ENCODE peak calls at places on chromosomes 4 and X, in four cellular contexts. J is astrocyte of the spinal cord, W is Calu3, T is AG09319. E is an unnamed sample.

GRCh38 chr4:143287571-143287923 is 49.1 kb upstream of the GAB1 start:
- DNase-seq in J (no peak), W (no peak), T (no peak), E (no peak)

GRCh38 chr4:153676984-153677383 is 7.1 kb upstream of the TLR2 start:
- DNase-seq in J (peak), W (no peak), T (peak), E (no peak)

GRCh38 chr4:1928356-1929235 is 57.4 kb downstream of the NSD2 start:
- DNase-seq in J (no peak), W (no peak), T (no peak), E (no peak)

GRCh38 chr4:56424697-56425514 is 10.5 kb downstream of the PPAT start:
- DNase-seq in J (peak), W (peak), T (no peak), E (no peak)

GRCh38 chr4:153483432-153484418 is 17.6 kb downstream of the TMEM131L start:
- DNase-seq in J (no peak), W (no peak), T (no peak), E (no peak)

GRCh38 chr4:173699841-173700475 is 169.9 kb upstream of the HAND2 start:
- DNase-seq in J (no peak), W (no peak), T (no peak), E (no peak)

GRCh38 chr4:140637836-140638235 is 69.1 kb upstream of the UCP1 start:
- DNase-seq in J (no peak), W (peak), T (no peak), E (peak)

GRCh38 chr4:185204238-185204910 is 574 bp upstream of the CFAP97 start:
- DNase-seq in J (no peak), W (no peak), T (no peak), E (no peak)

GRCh38 chrX:45771560-45772340 is 571.1 kb upstream of the DIPK2B start:
- DNase-seq in J (peak), W (peak), T (no peak), E (peak)

GRCh38 chr4:166174717-166175510 is 301.9 kb downstream of the TLL1 start:
- DNase-seq in J (peak), W (no peak), T (no peak), E (no peak)

GRCh38 chrX:45824471-45824870 is 623.8 kb upstream of the DIPK2B start:
- DNase-seq in J (peak), W (peak), T (peak), E (no peak)

GRCh38 chr4:12562016-12562415 is 922.1 kb downstream of the RAB28 start:
- DNase-seq in J (no peak), W (no peak), T (no peak), E (no peak)

GRCh38 chr4:34732170-34732569 is 1512.1 kb downstream of the ARAP2 start:
- DNase-seq in J (no peak), W (no peak), T (no peak), E (no peak)

GRCh38 chr4:163048447-163048846 is 118.2 kb downstream of the NAF1 start:
- DNase-seq in J (peak), W (peak), T (no peak), E (no peak)

GRCh38 chr4:4443821-4444220 is 56.9 kb downstream of the NSG1 start:
- DNase-seq in J (peak), W (no peak), T (no peak), E (peak)

GRCh38 chrX:3136161-3136961 is 95.1 kb downstream of the ARSF start:
- DNase-seq in J (no peak), W (peak), T (no peak), E (no peak)

GRCh38 chrX:153554519-153555167 is 37.2 kb downstream of the ATP2B3 start:
- DNase-seq in J (peak), W (peak), T (peak), E (peak)

GRCh38 chr4:120555058-120555457 is 367.5 kb downstream of the PRDM5 start:
- DNase-seq in J (no peak), W (no peak), T (no peak), E (no peak)

GRCh38 chr4:24924309-24924781 is 11.5 kb upstream of the CCDC149 start:
- DNase-seq in J (peak), W (no peak), T (peak), E (no peak)

GRCh38 chr4:12712648-12713339 is 771.3 kb downstream of the RAB28 start:
- DNase-seq in J (no peak), W (no peak), T (no peak), E (no peak)

GRCh38 chr4:3412257-3413020 is 29.3 kb upstream of the HGFAC start:
- DNase-seq in J (no peak), W (no peak), T (no peak), E (peak)

GRCh38 chrX:153879741-153880439 is 6.1 kb downstream of the L1CAM start:
- DNase-seq in J (no peak), W (no peak), T (no peak), E (no peak)

GRCh38 chr4:148056879-148057278 is 325.0 kb downstream of the ARHGAP10 start:
- DNase-seq in J (peak), W (peak), T (no peak), E (no peak)

GRCh38 chrX:49202022-49202421 is 2.0 kb upstream of the SYP start:
- DNase-seq in J (no peak), W (no peak), T (no peak), E (peak)

GRCh38 chr4:63458010-63458409 is 951.2 kb downstream of the TECRL start:
- DNase-seq in J (no peak), W (no peak), T (no peak), E (no peak)

GRCh38 chr4:5979981-5980380 is 38.2 kb downstream of the C4orf50 start:
- DNase-seq in J (no peak), W (peak), T (no peak), E (no peak)

GRCh38 chr4:65737672-65738071 is 67.4 kb upstream of the EPHA5 start:
- DNase-seq in J (no peak), W (no peak), T (no peak), E (no peak)

GRCh38 chrX:29318051-29318450 is 730.8 kb downstream of the IL1RAPL1 start:
- DNase-seq in J (peak), W (no peak), T (no peak), E (no peak)

GRCh38 chr4:1980561-1981041 is 28.2 kb downstream of the NELFA start:
- DNase-seq in J (no peak), W (no peak), T (no peak), E (no peak)

GRCh38 chrX:134548257-134548732 is 88.3 kb downstream of the HPRT1 start:
- DNase-seq in J (no peak), W (no peak), T (no peak), E (no peak)

GRCh38 chrX:17375631-17376380 is 806 bp downstream of the NHS start:
- DNase-seq in J (peak), W (peak), T (no peak), E (peak)

GRCh38 chr4:151169223-151169622 is 69.8 kb downstream of the RPS3A start:
- DNase-seq in J (peak), W (no peak), T (peak), E (no peak)

GRCh38 chr4:101941816-101942358 is 151.4 kb downstream of the BANK1 start:
- DNase-seq in J (no peak), W (no peak), T (no peak), E (no peak)

GRCh38 chrX:29397506-29397905 is 810.3 kb downstream of the IL1RAPL1 start:
- DNase-seq in J (peak), W (no peak), T (no peak), E (no peak)

GRCh38 chrX:69508610-69509009 is 4.5 kb downstream of the NALF2 start:
- DNase-seq in J (no peak), W (no peak), T (no peak), E (no peak)

GRCh38 chr4:100086766-100087431 is 103.4 kb downstream of the DDIT4L start:
- DNase-seq in J (no peak), W (peak), T (peak), E (no peak)

GRCh38 chr4:1371831-1372165 is 24.8 kb downstream of the UVSSA start:
- DNase-seq in J (no peak), W (no peak), T (no peak), E (no peak)

GRCh38 chrX:44828008-44828605 is 15.7 kb upstream of the DUSP21 start:
- DNase-seq in J (peak), W (no peak), T (peak), E (no peak)

DNA sequence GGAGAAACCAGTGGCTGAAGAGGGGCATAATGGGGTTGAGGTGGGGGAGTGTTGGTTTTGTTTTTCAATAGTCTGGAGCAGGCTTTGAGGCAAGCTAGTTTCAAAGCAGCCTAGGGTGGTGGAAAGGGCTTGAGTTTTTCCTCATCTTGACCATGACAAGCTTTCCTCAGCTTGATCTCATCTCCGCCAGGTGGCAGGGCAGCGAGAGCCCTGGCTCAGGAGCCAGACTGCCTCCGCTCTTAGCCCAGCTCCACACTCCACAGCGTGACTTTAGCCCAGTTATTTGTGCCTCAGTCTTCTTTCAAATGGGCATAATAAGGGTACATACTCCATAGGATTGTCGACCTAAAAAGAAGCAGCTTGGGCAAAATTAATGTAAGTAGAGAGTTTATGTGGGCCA is 29.9 kb upstream of the SOWAHD start:
- DNase-seq in J (no peak), W (peak), T (no peak), E (peak)
- TF ChIP-seq CTCF in J (no peak), W (no peak), T (no peak), E (peak)

GRCh38 chr4:22048326-22048725 is 99.8 kb upstream of the KCNIP4 start:
- DNase-seq in J (no peak), W (no peak), T (no peak), E (no peak)

GRCh38 chr4:22045051-22045450 is 96.5 kb upstream of the KCNIP4 start:
- DNase-seq in J (no peak), W (no peak), T (no peak), E (no peak)

GRCh38 chr4:22052076-22052475 is 103.5 kb upstream of the KCNIP4 start:
- DNase-seq in J (no peak), W (no peak), T (no peak), E (no peak)

DNA sequence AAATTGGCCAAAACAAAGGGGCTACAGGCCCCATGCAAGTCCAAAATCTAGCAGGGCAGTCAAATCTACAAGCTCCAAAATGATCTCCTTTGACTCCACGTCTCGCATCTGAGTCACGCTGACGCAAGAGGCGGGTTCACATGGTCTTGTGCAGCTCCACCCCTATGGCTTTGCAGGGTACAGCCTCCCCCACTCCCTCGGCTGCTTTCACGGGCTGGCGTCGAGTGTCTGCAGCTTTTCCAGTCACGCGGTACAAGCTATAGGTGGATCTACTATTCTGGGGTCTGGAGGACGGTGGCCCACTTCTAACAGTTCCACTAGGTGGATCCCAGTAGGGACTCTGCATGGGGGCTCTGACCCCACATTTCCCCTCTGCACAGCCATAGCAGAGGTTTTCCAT is 99.2 kb upstream of the KCNIP4 start:
- DNase-seq in J (no peak), W (no peak), T (no peak), E (no peak)
- TF ChIP-seq CTCF in J (no peak), W (no peak), T (no peak), E (no peak)

GRCh38 chrX:11040976-11041375 is 70.2 kb upstream of the HCCS start:
- DNase-seq in J (no peak), W (no peak), T (no peak), E (no peak)

DNA sequence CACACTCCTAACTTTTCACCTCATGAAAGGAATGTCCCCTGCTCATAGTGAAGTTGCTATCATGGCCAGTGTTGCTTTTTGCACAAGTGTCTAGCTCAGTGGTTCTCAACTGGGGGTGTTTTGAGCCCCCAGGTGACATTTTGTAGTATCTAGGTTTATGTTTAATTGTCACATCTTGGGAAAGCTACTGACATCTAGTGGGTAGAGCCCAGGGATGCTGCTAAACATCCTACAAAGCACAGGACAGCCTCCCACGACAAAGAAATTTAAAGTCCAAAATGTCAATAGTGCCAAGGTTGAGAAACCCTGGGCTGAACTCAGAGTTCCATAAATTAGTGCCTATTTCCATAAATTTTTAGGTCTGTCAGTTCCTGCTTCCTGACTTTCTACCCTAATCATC is 70.7 kb upstream of the HCCS start:
- DNase-seq in J (no peak), W (no peak), T (no peak), E (no peak)
- TF ChIP-seq CTCF in J (no peak), W (no peak), T (peak), E (no peak)

GRCh38 chr4:39053983-39054382 is 8.0 kb upstream of the KLHL5 start:
- DNase-seq in J (no peak), W (no peak), T (no peak), E (no peak)

GRCh38 chr4:39048291-39048690 is 13.7 kb upstream of the KLHL5 start:
- DNase-seq in J (no peak), W (no peak), T (no peak), E (no peak)

GRCh38 chr4:39047691-39048090 is 14.3 kb upstream of the KLHL5 start:
- DNase-seq in J (no peak), W (no peak), T (no peak), E (no peak)

GRCh38 chr4:39051454-39051853 is 10.6 kb upstream of the KLHL5 start:
- DNase-seq in J (no peak), W (no peak), T (no peak), E (no peak)

GRCh38 chr4:39050590-39050989 is 11.4 kb upstream of the KLHL5 start:
- DNase-seq in J (no peak), W (no peak), T (no peak), E (no peak)
- TF ChIP-seq CTCF in J (no peak), W (no peak), T (no peak), E (no peak)

GRCh38 chr4:117770269-117771087 is 263.8 kb upstream of the NDST3 start:
- DNase-seq in J (no peak), W (no peak), T (no peak), E (no peak)

GRCh38 chr4:117768610-117769009 is 265.7 kb upstream of the NDST3 start:
- DNase-seq in J (no peak), W (no peak), T (no peak), E (no peak)

GRCh38 chr4:117773067-117773946 is 261.0 kb upstream of the NDST3 start:
- DNase-seq in J (no peak), W (no peak), T (no peak), E (no peak)

GRCh38 chr4:117777721-117778120 is 256.6 kb upstream of the NDST3 start:
- DNase-seq in J (peak), W (no peak), T (no peak), E (no peak)

GRCh38 chr4:117771647-117772337 is 262.5 kb upstream of the NDST3 start:
- DNase-seq in J (no peak), W (peak), T (no peak), E (peak)
- TF ChIP-seq CTCF in J (no peak), W (no peak), T (no peak), E (no peak)

GRCh38 chr4:144572660-144573059 is 73.3 kb upstream of the HHIP start:
- DNase-seq in J (no peak), W (no peak), T (no peak), E (peak)
- TF ChIP-seq CTCF in J (no peak), W (no peak), T (no peak), E (no peak)

GRCh38 chr4:7963691-7964090 is 24.0 kb upstream of the AFAP1 start:
- DNase-seq in J (no peak), W (no peak), T (no peak), E (no peak)

GRCh38 chr4:7964459-7964858 is 24.8 kb upstream of the AFAP1 start:
- DNase-seq in J (no peak), W (no peak), T (no peak), E (no peak)

GRCh38 chr4:7960790-7961655 is 21.4 kb upstream of the AFAP1 start:
- DNase-seq in J (peak), W (peak), T (no peak), E (no peak)

GRCh38 chr4:7964890-7965662 is 25.4 kb upstream of the AFAP1 start:
- DNase-seq in J (no peak), W (peak), T (no peak), E (no peak)

GRCh38 chr4:7962609-7963508 is 23.2 kb upstream of the AFAP1 start:
- DNase-seq in J (no peak), W (no peak), T (no peak), E (no peak)
- TF ChIP-seq CTCF in J (no peak), W (no peak), T (no peak), E (no peak)

GRCh38 chr4:95156452-95156765 is 392.4 kb downstream of the UNC5C start:
- DNase-seq in J (no peak), W (no peak), T (no peak), E (no peak)
- TF ChIP-seq CTCF in J (no peak), W (no peak), T (no peak), E (no peak)

GRCh38 chrX:102650903-102651241 is 411 bp upstream of the GPRASP1 start:
- DNase-seq in J (no peak), W (no peak), T (no peak), E (no peak)

GRCh38 chrX:102654696-102655095 is 3.4 kb downstream of the GPRASP1 start:
- DNase-seq in J (no peak), W (no peak), T (no peak), E (no peak)

GRCh38 chrX:102651242-102651967 is at the start of gene GPRASP1:
- DNase-seq in J (peak), W (no peak), T (no peak), E (no peak)

GRCh38 chrX:102651968-102652744 is 873 bp downstream of the GPRASP1 start:
- DNase-seq in J (peak), W (no peak), T (no peak), E (no peak)
- TF ChIP-seq CTCF in J (peak), W (no peak), T (peak), E (no peak)

DNA sequence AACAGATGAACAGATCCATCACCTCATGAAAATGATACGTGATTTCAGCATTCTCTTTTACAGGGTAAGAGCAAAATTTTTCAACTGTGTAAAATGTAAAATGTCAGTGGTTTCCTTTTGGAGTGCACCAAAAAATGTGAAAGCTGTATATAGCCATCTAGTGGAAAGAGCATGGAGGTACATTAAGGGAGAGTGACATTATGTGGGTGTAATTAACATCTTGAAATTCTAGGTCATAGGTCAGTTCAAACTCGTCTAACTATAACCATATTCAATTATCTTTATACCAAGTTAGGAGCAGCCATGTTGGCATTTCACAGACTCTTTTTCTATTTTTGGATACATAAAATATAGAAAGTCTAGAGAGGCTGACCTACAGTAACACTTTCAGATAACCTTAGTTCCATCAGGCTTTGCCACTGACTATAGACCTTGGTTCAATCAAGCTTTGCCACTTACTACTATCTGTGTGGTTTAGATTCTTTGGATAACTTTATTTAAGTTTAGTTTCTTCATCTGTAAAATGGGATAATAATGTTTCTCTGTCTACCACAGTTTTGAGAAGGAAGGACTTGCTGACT is 30.2 kb downstream of the NEIL3 start:
- DNase-seq in J (peak), W (no peak), T (peak), E (no peak)
- TF ChIP-seq CTCF in J (peak), W (peak), T (peak), E (peak)